ENCODE peak calls at places on chromosomes 2 and 18, in five cellular contexts. F is fibroblast of lung; U is lower lobe of right lung; C is CD8-positive, alpha-beta memory T cell; S is thyroid gland. G is an unnamed sample. For H3K27me3 and H3K9me3, the result is how much of the 10 kb centered on the place peaks cover.

GRCh38 chr2:30230855-30231725 is at the start of gene LBH:
- DNase-seq in F (peak), S (peak), C (peak), U (peak), G (peak)

GRCh38 chr2:130831356-130831755 is 5.4 kb upstream of the ARHGEF4 start:
- DNase-seq in S (peak), F (no peak), C (peak), U (peak), G (no peak)

GRCh38 chr2:106562232-106562631 is 75.1 kb downstream of the CD8B2 start:
- DNase-seq in C (no peak), U (no peak), S (peak), F (peak), G (no peak)

GRCh38 chr2:215619022-215619958 is 183.4 kb upstream of the FN1 start:
- DNase-seq in U (no peak), F (peak), C (no peak), S (no peak), G (peak)

GRCh38 chr18:47050468-47050867 is 15.0 kb upstream of the ELOA2 start:
- DNase-seq in C (no peak), U (no peak), S (no peak), F (peak), G (peak)

GRCh38 chr2:104140361-104140760 is 713.6 kb upstream of the POU3F3 start:
- DNase-seq in S (no peak), U (no peak), C (no peak), F (no peak), G (no peak)

GRCh38 chr2:223797073-223797472 is 40.3 kb downstream of the AP1S3 start:
- DNase-seq in C (no peak), F (peak), U (no peak), S (no peak), G (no peak)

GRCh38 chr2:241136191-241136590 is 13.1 kb downstream of the PASK start:
- DNase-seq in U (no peak), C (no peak), S (no peak), F (no peak), G (no peak)

GRCh38 chr18:39051013-39051412 is 1485.4 kb upstream of the CELF4 start:
- DNase-seq in F (peak), C (no peak), S (no peak), U (no peak), G (no peak)

GRCh38 chr2:40353236-40353635 is 98.7 kb downstream of the SLC8A1 start:
- DNase-seq in C (no peak), S (no peak), F (peak), U (no peak), G (no peak)

GRCh38 chr18:23585897-23586248 is 433 bp downstream of the NPC1 start:
- DNase-seq in C (no peak), U (no peak), F (no peak), S (no peak), G (no peak)

GRCh38 chr2:199895406-199895805 is 15.7 kb upstream of the C2orf69 start:
- DNase-seq in U (no peak), S (no peak), C (no peak), F (no peak), G (no peak)

GRCh38 chr2:2656046-2656715 is 325.1 kb upstream of the MYT1L start:
- DNase-seq in S (peak), C (no peak), F (no peak), U (no peak), G (no peak)

GRCh38 chr2:222959358-222959757 is 92.6 kb upstream of the KCNE4 start:
- DNase-seq in S (peak), C (no peak), F (peak), U (no peak), G (no peak)

GRCh38 chr2:236177967-236178909 is 10.1 kb upstream of the GBX2 start:
- DNase-seq in S (peak), F (peak), U (no peak), C (no peak), G (peak)
- H3K27me3 ChIP-seq in S (under half), F (under half), U (half or more), C (under half), G (half or more)

GRCh38 chr2:132463719-132464118 is 47.1 kb downstream of the GPR39 start:
- DNase-seq in C (no peak), U (no peak), F (no peak), S (no peak), G (no peak)

GRCh38 chr2:132466428-132467028 is 49.9 kb downstream of the GPR39 start:
- DNase-seq in S (no peak), U (no peak), F (no peak), C (no peak), G (no peak)

GRCh38 chr2:132462242-132462641 is 45.6 kb downstream of the GPR39 start:
- DNase-seq in C (no peak), S (no peak), U (no peak), F (no peak), G (no peak)

GRCh38 chr2:132469095-132469494 is 52.5 kb downstream of the GPR39 start:
- DNase-seq in F (no peak), U (no peak), C (no peak), S (no peak), G (no peak)

DNA sequence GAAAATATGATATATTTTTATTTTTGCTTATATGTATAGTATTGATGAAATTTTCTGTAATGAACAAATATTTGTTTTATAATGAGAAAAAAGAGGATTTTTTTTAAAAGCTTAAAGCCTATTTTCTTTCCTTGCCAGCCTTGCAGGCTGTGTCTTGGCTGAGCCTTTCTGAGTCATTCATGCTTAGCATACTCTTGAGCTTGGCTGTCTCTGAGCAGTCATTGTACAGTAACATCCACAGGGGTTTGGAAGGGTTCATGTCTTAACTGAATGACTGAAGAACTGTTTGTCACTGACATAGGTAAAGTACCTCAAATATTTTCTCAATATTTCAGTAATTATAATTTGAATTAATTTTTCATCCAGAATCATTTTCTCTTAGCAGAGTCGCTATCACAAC is 49.3 kb downstream of the GPR39 start:
- DNase-seq in U (no peak), F (no peak), S (no peak), C (no peak), G (no peak)
- H3K9me3 ChIP-seq in U (half or more), F (under half), S (under half), C (under half), G (under half)

GRCh38 chr2:70902067-70902442 is 33.6 kb upstream of the ATP6V1B1 start:
- DNase-seq in C (no peak), U (no peak), S (no peak), F (peak), G (no peak)
- H3K27me3 ChIP-seq in C (half or more), U (half or more), S (under half), F (under half), G (half or more)

GRCh38 chr2:12861344-12861942 is 144.7 kb downstream of the TRIB2 start:
- DNase-seq in C (no peak), U (no peak), S (no peak), F (peak), G (no peak)

GRCh38 chr2:12858786-12859185 is 142.1 kb downstream of the TRIB2 start:
- DNase-seq in F (no peak), S (no peak), U (no peak), C (no peak), G (no peak)

GRCh38 chr2:12863937-12864336 is 147.2 kb downstream of the TRIB2 start:
- DNase-seq in F (no peak), S (no peak), U (no peak), C (no peak), G (no peak)

GRCh38 chr2:12857891-12858290 is 141.2 kb downstream of the TRIB2 start:
- DNase-seq in S (no peak), U (no peak), F (no peak), C (no peak), G (no peak)

DNA sequence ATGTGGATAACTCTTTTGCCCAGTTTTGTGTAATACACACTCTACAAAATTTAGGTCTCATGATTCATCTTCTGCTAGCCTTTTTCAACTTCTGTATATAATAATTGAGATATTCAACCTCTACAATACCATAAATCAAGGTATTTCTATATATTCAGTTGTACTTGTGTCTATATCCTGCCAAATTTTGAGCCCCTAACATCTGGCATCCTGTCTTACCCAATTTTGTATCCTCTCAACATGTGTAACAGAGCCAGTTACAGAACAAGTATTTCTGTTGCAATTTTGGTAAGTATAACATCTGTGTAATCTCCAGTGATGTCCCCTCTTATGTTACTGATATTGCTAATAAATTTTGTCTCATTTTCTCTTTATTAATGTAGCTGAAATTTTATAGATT is 145.8 kb downstream of the TRIB2 start:
- DNase-seq in U (no peak), C (no peak), F (no peak), S (no peak), G (no peak)
- H3K9me3 ChIP-seq in U (under half), C (under half), F (under half), S (under half), G (under half)

GRCh38 chr2:176147215-176147789 is 4.0 kb upstream of the HOXD4 start:
- DNase-seq in C (no peak), S (no peak), U (no peak), F (no peak), G (no peak)

GRCh38 chr2:176148758-176149483 is 2.4 kb upstream of the HOXD4 start:
- DNase-seq in C (no peak), F (no peak), U (no peak), S (no peak), G (no peak)

GRCh38 chr2:176146645-176147044 is 4.7 kb upstream of the HOXD4 start:
- DNase-seq in U (no peak), C (no peak), S (no peak), F (no peak), G (no peak)

GRCh38 chr2:176149484-176150337 is 1.6 kb upstream of the HOXD4 start:
- DNase-seq in S (no peak), C (no peak), F (no peak), U (no peak), G (no peak)

GRCh38 chr2:176147790-176148496 is 3.4 kb upstream of the HOXD4 start:
- DNase-seq in C (no peak), F (no peak), S (no peak), U (no peak), G (no peak)
- H3K27me3 ChIP-seq in C (half or more), F (half or more), S (half or more), U (half or more), G (under half)

DNA sequence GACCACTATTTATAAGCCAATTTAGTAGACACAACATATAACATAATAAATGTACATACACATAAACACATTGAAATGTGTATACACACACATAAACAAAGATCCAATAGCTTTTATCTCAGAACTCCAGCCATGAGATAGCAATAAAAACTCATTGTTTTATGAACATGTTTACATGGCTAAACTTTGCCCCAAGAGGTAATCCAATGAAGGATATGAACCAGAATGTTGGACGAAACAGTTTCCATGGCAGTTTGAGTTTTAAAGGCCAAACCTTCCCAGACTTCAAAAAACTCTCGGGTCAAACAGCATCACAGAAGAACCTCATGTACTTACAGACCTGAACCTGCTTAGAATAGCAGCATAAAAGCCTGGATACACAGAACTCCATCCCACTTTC is 97.2 kb upstream of the WDR75 start:
- DNase-seq in S (no peak), F (no peak), U (no peak), C (no peak), G (no peak)
- H3K9me3 ChIP-seq in S (under half), F (under half), U (under half), C (under half), G (under half)

GRCh38 chr2:219515874-219516629 is 1.8 kb downstream of the ASIC4 start:
- DNase-seq in U (no peak), F (no peak), S (no peak), C (no peak), G (no peak)
- H3K27me3 ChIP-seq in U (half or more), F (under half), S (under half), C (under half), G (under half)

DNA sequence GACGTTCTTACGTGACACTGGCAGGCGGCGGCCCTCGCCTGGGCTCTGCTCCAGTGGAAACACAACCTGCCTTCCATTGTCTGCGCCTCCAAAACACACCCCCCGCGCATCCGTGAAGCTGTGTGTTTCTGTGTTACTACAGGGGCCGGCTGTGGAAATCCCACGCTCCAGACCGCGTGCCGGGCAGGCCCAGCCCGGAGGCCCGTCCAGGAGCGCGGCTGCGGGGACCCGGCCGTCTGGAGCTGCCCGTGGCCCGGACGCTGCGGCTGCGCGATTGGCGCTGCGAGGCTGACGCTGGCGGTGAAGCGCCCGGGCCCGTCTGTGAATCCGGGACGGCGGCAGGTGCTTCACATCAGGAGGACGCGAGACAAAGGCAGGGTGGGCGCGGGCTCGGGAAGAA is 670.3 kb upstream of the SALL3 start:
- DNase-seq in S (no peak), C (no peak), F (no peak), U (no peak), G (no peak)
- H3K9me3 ChIP-seq in S (under half), C (under half), F (under half), U (under half), G (under half)